ENCODE peak calls at places on chromosomes 12 and 14, in nine cellular contexts. O is coronary artery, X is GM06990, D is AG04450, E is ovary, F is lower leg skin, Y is stomach, H is WERI-Rb-1, M is PC-9. N is an unnamed sample.

GRCh38 chr12:47889040-47889439 is 15.8 kb downstream of the VDR start:
- DNase-seq in H (no peak), D (no peak), F (no peak), M (no peak), E (no peak), Y (no peak), O (no peak), X (no peak), N (no peak)

GRCh38 chr12:116962197-116962596 is 51.4 kb downstream of the FBXW8 start:
- DNase-seq in Y (no peak), H (no peak), X (no peak), D (no peak), E (no peak), O (no peak), M (no peak), F (no peak), N (no peak)

GRCh38 chr12:53989227-53990113 is 4.5 kb downstream of the HOXC10 start:
- DNase-seq in E (no peak), O (no peak), Y (no peak), X (peak), M (peak), H (peak), D (no peak), F (no peak), N (no peak)

GRCh38 chr12:89949457-89950195 is 241.0 kb upstream of the ATP2B1 start:
- DNase-seq in D (no peak), M (peak), E (no peak), Y (no peak), X (peak), H (no peak), O (no peak), F (no peak), N (peak)

GRCh38 chr14:86847176-86847575 is 1145.8 kb downstream of the GALC start:
- DNase-seq in E (no peak), D (no peak), M (no peak), O (no peak), F (no peak), Y (no peak), X (no peak), H (no peak), N (no peak)

GRCh38 chr12:15534322-15534721 is 212.0 kb downstream of the PTPRO start:
- DNase-seq in E (no peak), H (no peak), F (no peak), O (no peak), D (no peak), X (no peak), M (no peak), Y (no peak), N (no peak)

GRCh38 chr14:96741151-96741977 is 55.8 kb upstream of the VRK1 start:
- DNase-seq in F (peak), M (no peak), E (no peak), X (peak), Y (peak), O (no peak), D (no peak), H (peak), N (no peak)

GRCh38 chr14:55245657-55246268 is 25.5 kb upstream of the FBXO34 start:
- DNase-seq in Y (no peak), H (no peak), O (no peak), D (no peak), M (no peak), F (no peak), E (no peak), X (no peak), N (no peak)

GRCh38 chr12:132813443-132813842 is 15.2 kb downstream of the GOLGA3 start:
- DNase-seq in F (no peak), D (no peak), H (no peak), O (no peak), X (no peak), M (no peak), E (no peak), Y (no peak), N (no peak)

GRCh38 chr14:94771906-94772468 is 2.1 kb upstream of the GSC start:
- DNase-seq in D (no peak), H (no peak), O (no peak), E (no peak), Y (no peak), X (no peak), M (no peak), F (no peak), N (no peak)

GRCh38 chr12:43057561-43057960 is 468.0 kb upstream of the PRICKLE1 start:
- DNase-seq in O (no peak), F (no peak), D (no peak), Y (no peak), X (no peak), M (no peak), E (no peak), H (no peak), N (no peak)

GRCh38 chr12:58176296-58176869 is 235.0 kb downstream of the ATP23 start:
- DNase-seq in M (no peak), X (no peak), O (no peak), Y (peak), E (no peak), F (no peak), H (peak), D (no peak), N (no peak)

GRCh38 chr14:61609143-61609851 is 86.0 kb upstream of the HIF1A start:
- DNase-seq in Y (no peak), M (no peak), X (no peak), D (no peak), H (no peak), O (no peak), F (no peak), E (no peak), N (no peak)

GRCh38 chr12:123398918-123399617 is 15.1 kb downstream of the KMT5A start:
- DNase-seq in M (no peak), O (no peak), X (no peak), H (no peak), E (no peak), F (no peak), Y (no peak), D (no peak), N (no peak)

GRCh38 chr14:64040044-64040443 is 187.2 kb downstream of the SYNE2 start:
- DNase-seq in E (no peak), X (no peak), Y (no peak), H (no peak), F (no peak), O (no peak), M (no peak), D (peak), N (no peak)

GRCh38 chr12:94704452-94704871 is 54.1 kb upstream of the TMCC3 start:
- DNase-seq in Y (peak), M (peak), H (no peak), E (no peak), O (no peak), X (no peak), F (no peak), D (peak), N (peak)

GRCh38 chr12:87848248-87848868 is 180.8 kb downstream of the C12orf50 start:
- DNase-seq in M (no peak), X (no peak), Y (no peak), H (peak), O (no peak), F (no peak), E (no peak), D (peak), N (peak)

GRCh38 chr12:123815968-123816367 is 53.9 kb downstream of the DNAH10 start:
- DNase-seq in E (no peak), Y (no peak), M (no peak), F (no peak), H (no peak), O (no peak), D (no peak), X (no peak), N (no peak)

DNA sequence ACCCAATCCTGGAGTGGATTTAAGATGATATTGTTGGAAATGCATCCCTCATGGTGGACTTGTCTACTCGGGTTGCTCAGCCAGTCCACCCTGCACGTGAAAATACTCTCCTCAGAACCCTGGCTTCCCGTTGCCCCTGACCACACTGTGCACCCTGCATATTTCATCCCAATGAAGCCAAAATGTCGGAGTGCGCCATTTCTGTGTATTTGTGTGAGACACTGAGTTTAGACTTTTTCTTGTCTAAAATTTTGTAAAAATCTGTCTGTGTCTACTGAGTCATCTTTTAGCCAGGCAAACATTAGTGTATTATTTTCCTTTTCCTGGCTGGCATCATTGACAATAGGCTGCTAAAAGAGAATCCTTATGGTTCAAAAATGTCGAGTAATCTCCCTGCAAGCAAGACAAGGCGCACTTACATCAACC is 485 bp upstream of the PNMA1 start:
- DNase-seq in E (no peak), M (no peak), X (no peak), F (no peak), Y (no peak), O (no peak), H (no peak), D (no peak), N (no peak)
- H3K4me3 ChIP-seq in E (peak), M (peak), X (peak), F (no peak), Y (peak), O (peak), H (peak), D (peak), N (peak)

GRCh38 chr12:13125996-13126395 is 22.5 kb upstream of the GSG1 start:
- DNase-seq in E (no peak), F (no peak), D (no peak), M (no peak), Y (no peak), H (no peak), O (no peak), X (no peak), N (no peak)
- H3K4me3 ChIP-seq in E (no peak), F (no peak), D (no peak), M (no peak), Y (no peak), H (no peak), O (no peak), X (no peak), N (no peak)

DNA sequence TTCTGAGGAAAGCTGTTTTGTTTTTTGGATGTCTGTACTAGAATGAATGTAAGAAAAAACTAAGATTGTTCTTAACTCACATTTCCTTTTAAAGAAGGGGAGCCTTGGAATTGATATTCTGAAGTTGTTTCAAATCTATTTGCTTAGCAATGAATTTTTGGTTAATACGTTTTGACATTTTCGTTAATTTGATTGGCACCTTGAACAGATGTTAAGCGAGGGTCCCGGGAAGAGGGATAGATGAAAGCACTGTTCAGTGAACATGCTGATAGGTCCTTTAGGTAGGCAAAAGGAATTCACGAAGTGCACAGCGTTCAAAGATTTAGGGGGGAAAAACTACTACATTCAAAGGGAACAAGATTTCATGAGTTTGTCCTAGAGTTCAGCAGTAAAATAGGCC is 1.7 kb downstream of the SLC39A9 start:
- DNase-seq in Y (no peak), E (no peak), O (no peak), M (no peak), D (no peak), F (no peak), H (no peak), X (no peak), N (no peak)
- H3K4me3 ChIP-seq in Y (peak), E (peak), O (peak), M (peak), D (peak), F (no peak), H (no peak), X (peak), N (peak)

DNA sequence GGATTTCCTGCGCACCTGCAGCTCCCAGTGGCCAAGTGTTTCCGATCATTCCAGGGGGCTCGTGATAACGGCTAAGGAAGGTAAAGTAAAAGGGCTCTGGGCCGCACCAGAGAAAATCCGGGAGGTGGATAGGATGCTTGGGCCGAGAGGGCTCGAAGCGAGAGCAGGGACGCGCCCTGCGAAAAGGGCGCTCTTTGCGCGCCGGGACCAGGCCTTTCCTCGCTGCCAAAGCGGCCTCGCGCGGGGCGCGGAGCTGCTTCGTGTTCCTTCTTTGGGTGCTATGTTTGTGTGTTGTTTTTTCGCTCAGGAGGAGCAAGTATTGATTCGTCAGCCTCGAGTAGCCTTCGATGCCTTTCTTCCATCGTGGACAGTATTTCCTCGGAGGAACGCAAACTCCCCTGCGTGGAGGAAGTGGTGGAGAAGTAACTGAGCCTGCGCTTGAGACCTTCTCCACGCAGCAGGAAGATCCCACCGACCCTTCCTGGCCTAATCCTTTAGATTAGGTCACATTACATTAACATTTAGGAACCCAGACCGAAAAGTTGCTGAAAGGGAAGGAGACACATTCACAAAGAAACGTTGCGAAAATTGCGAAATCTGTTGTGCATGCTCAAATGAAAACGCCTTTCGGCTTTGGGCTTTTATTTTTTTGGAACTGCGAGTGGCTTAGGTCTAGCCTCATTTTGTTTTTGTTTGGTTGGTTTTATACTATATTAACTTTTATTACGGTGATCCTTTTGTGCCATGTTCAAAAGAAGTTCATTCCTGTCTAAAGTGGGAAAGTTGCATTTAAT is 1.3 kb downstream of the MYF6 start:
- DNase-seq in D (no peak), F (no peak), O (no peak), H (no peak), E (no peak), Y (no peak), M (no peak), X (peak), N (no peak)
- H3K4me3 ChIP-seq in D (no peak), F (no peak), O (no peak), H (no peak), E (no peak), Y (no peak), M (no peak), X (peak), N (no peak)

DNA sequence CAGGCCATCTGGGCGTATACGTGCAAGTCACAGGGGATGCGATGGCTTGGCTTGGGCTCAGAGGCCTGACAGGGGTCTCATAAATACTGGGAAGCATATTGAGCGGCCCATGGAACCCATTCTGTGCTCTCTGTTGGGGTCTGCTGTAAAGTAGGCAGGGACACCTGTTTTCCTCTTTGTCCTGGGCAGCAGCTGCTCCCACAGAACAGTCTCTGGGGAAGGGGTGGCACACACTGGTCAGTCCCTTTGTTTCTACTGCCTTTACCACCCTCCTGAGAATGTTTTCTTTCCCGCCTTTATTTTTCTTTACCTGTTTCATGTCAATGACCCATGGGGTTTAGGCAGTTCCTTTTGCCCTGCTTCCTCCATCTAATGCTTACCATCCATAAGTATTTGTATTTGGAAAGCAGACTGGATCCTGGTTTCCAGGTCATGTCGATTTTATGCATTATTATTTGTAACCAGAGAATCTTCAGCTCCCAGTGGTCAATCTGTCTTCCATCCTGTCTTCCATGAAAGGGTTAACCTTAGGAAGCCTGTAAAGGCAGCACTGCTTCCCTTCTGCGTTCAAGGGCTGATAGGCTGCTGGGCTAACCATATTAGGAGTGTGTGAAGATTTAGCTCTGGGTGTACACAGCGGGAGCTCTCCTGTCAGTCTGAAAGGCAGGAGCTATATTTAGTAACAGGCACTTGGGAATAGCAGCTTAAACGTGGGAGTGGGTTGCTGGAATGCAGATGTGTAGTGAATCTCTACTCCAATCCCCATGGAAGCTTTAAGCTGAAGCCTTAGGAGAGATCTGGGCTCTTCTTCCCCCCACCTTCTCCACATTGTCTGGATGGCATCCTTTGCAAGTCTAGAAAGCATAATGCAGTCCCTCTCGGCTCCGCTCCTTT is 124.0 kb downstream of the DYRK2 start:
- DNase-seq in X (no peak), D (peak), F (no peak), M (no peak), E (no peak), Y (no peak), O (no peak), H (peak), N (no peak)
- H3K4me3 ChIP-seq in X (no peak), D (no peak), F (no peak), M (no peak), E (no peak), Y (no peak), O (peak), H (no peak), N (no peak)

N was measured in BJ.